ENCODE peak calls at places on chromosomes 12 and 14, in five cellular contexts. M, X, U, G and C are unnamed samples.

GRCh38 chr12:12671850-12672660 is 23.9 kb downstream of the GPR19 start:
- DNase-seq in G (no peak), X (no peak), M (no peak), U (no peak), C (no peak)

GRCh38 chr12:56487448-56488040 is 417 bp downstream of the GLS2 start:
- DNase-seq in X (no peak), G (no peak), M (no peak), U (no peak), C (no peak)

GRCh38 chr14:54126947-54127346 is 170.3 kb upstream of the BMP4 start:
- DNase-seq in M (no peak), G (no peak), X (no peak), U (no peak), C (no peak)

GRCh38 chr14:102461490-102462317 is 47.9 kb downstream of the ANKRD9 start:
- DNase-seq in M (no peak), U (no peak), X (no peak), G (no peak), C (no peak)

GRCh38 chr14:28599605-28600004 is 167.0 kb upstream of the FOXG1 start:
- DNase-seq in M (no peak), G (no peak), U (no peak), X (no peak), C (no peak)

GRCh38 chr14:84646791-84647500 is 883.0 kb upstream of the FLRT2 start:
- DNase-seq in U (no peak), G (no peak), X (no peak), M (no peak), C (no peak)

GRCh38 chr12:54261817-54262402 is 18.0 kb downstream of the CBX5 start:
- DNase-seq in M (no peak), G (no peak), X (no peak), U (no peak), C (no peak)

GRCh38 chr14:64541971-64542838 is 1.7 kb downstream of the HSPA2 start:
- DNase-seq in M (no peak), U (no peak), G (no peak), X (no peak), C (no peak)

GRCh38 chr12:6375269-6376078 is at the start of gene SCNN1A:
- DNase-seq in G (no peak), M (peak), X (no peak), U (no peak), C (no peak)

GRCh38 chr12:101407054-101407437 is 526 bp downstream of the ARL1 start:
- DNase-seq in M (no peak), X (no peak), U (no peak), G (no peak), C (no peak)

GRCh38 chr14:58027904-58028303 is 124.1 kb downstream of the ARMH4 start:
- DNase-seq in G (no peak), X (no peak), U (no peak), M (no peak), C (no peak)

GRCh38 chr14:22819191-22819988 is 4.2 kb upstream of the SLC7A7 start:
- DNase-seq in M (no peak), X (no peak), U (no peak), G (no peak), C (no peak)

GRCh38 chr12:51232642-51233041 is 6.0 kb upstream of the DAZAP2 start:
- DNase-seq in G (no peak), X (no peak), U (no peak), M (no peak), C (no peak)

GRCh38 chr14:62066304-62066703 is 304.1 kb downstream of the SNAPC1 start:
- DNase-seq in G (no peak), M (no peak), U (no peak), X (no peak), C (no peak)

GRCh38 chr14:92789457-92790089 is 4.5 kb upstream of the GOLGA5 start:
- DNase-seq in X (no peak), M (no peak), U (peak), G (no peak), C (no peak)

GRCh38 chr14:86321151-86321550 is 791.2 kb downstream of the FLRT2 start:
- DNase-seq in X (no peak), M (no peak), G (no peak), U (no peak), C (no peak)

GRCh38 chr12:23428758-23429157 is 520.7 kb downstream of the SOX5 start:
- DNase-seq in M (no peak), X (no peak), U (no peak), G (no peak), C (no peak)

DNA sequence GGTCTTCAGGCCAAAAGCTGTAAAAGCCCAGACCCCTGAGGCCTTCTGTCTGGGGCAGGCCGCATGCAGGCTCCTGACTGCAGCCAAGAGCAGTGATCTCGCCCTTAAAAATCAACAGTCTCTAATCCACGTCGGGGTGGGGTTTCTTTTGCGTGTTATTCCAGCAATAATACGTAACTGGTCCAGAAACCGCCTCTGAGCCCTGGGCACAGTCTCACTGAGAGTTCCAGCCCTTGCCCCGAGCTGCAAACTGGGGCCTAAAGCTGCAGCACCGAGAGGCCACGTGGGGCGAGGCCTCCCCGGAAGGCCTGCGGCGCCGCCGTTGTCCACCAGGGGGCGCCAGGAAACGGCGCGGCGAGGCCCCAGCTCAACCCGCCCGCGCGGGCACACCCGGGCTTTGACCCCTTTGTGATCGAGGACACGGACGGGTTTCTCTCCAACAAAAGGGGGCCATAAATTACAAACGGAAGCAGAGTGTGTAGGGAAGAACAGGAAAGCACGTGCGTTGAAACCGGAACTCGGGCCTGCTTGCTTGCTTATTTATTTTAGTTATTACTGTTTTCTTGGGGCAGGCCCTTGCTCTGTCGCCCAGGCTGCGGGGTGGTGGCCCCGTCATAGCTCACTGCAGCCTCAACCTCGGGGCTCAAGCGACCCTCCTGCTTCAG is 87.2 kb downstream of the NINJ2 start:
- DNase-seq in X (peak), U (peak), M (no peak), G (peak), C (peak)
- TF ChIP-seq POLR2AphosphoS5 in X (no peak), U (no peak), M (peak), G (peak), C (peak)

DNA sequence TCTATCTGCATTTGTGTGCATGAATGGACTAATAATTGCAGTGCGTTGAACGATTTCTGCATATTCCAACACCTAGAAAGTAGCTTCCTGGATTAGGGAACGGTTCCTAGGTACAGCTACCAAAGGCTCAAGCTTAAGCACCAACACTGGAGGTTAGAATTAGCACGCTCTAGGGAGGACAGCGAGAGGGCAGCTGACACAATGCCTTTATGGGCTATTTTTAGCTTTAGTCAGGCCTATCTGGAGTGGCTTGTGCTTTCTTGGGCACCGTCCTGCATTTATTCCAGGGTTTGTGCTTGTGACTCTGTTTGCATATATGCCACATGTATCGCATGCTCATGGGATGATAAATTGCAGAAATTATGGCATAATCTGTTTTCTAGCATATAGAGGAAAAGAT is 13.7 kb downstream of the ETV6 start:
- DNase-seq in U (no peak), G (no peak), X (no peak), M (no peak), C (no peak)
- H3K27ac ChIP-seq in U (no peak), G (no peak), X (no peak), M (peak), C (no peak)

GRCh38 chr14:91418387-91419043 is 895 bp upstream of the CCDC88C start:
- DNase-seq in M (peak), X (no peak), U (peak), G (peak), C (peak)
- TF ChIP-seq POLR2AphosphoS5 in M (peak), X (peak), U (no peak), G (no peak), C (peak)

DNA sequence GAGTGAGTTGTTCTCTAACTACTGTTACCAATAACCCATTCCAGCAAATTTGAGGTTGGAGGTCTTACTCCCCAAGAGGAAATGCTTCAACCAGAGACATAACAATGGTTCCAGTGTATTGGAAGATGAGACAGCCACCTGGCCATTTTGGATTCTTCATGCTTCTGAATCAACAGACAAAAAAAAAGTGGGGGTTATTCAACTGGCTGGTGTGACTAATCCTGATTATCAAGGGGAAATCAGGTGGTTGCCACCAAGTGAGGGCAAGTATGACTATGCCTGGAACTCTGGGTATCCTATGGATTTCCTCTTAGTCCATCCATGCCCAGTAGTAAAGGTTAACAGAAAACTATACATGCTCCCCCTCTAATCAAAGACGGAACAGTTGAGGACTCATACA is 29.9 kb upstream of the ZNF641 start:
- DNase-seq in X (no peak), M (no peak), U (no peak), G (no peak), C (no peak)
- H3K27ac ChIP-seq in X (no peak), M (no peak), U (no peak), G (no peak), C (no peak)

DNA sequence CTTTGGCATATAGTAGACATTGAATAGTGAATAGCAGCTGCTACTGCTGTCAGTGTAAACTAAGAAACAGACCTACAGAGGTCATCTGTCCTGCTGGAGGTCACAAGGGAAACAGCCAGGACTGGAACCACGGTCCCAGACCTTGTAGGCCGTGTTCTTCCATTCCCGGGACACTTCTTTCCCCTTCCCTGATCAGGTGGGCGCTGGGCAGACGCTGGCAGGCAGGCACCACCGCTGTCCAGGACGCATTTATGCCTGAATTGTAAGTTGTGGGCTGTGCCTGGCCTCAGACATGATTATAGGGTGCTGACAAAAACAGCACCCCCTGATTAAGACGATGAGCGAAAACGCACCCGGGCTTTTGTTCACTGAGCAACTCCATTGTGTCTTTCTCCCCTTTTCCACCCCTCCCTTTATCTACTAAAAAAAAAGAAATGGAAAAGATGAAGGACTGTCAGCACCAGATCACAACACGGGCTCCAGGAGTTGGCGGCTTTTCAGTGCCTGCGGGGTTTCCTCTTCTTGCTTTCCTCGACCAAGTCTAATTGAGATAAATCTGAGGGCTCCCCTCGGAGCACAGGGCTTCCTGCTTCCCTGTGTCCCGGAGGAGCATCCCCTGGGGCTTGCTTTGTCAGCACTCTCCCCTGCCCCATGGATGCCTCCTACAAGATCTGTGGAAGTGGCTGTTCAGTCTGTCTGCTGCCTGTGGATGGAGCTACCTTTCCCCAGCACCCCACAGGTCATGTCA is 80.6 kb downstream of the TSPAN9 start:
- DNase-seq in G (no peak), M (no peak), U (no peak), X (no peak), C (no peak)
- TF ChIP-seq POLR2AphosphoS5 in G (no peak), M (no peak), U (no peak), X (no peak), C (no peak)

GRCh38 chr12:57737467-57738141 is 938 bp downstream of the AGAP2 start:
- DNase-seq in U (no peak), X (no peak), G (no peak), M (no peak), C (no peak)
- H3K27ac ChIP-seq in U (no peak), X (no peak), G (no peak), M (no peak), C (no peak)

GRCh38 chr12:88854260-88854659 is 274.0 kb upstream of the KITLG start:
- DNase-seq in G (peak), X (no peak), M (no peak), U (no peak), C (no peak)
- TF ChIP-seq POLR2AphosphoS5 in G (no peak), X (no peak), M (no peak), U (no peak), C (no peak)